ENCODE peak calls at places on chromosome 7, in nine cellular contexts. W, I, K, R, H, A, Y, E and Z are unnamed samples.

GRCh38 chr7:104627516-104627915 is 299.1 kb downstream of the LHFPL3 start:
- DNase-seq in E (no peak), R (peak), K (peak), Y (no peak), H (peak), A (no peak), W (no peak), I (no peak), Z (no peak)

GRCh38 chr7:111840528-111840927 is 278.2 kb upstream of the IMMP2L start:
- DNase-seq in A (no peak), E (no peak), Y (no peak), K (no peak), I (no peak), R (no peak), H (no peak), W (no peak), Z (no peak)

GRCh38 chr7:1475393-1475792 is 16.1 kb upstream of the MICALL2 start:
- DNase-seq in H (no peak), W (no peak), E (no peak), K (no peak), Y (no peak), I (no peak), R (no peak), A (no peak), Z (no peak)

GRCh38 chr7:15889501-15889900 is 203.0 kb upstream of the MEOX2 start:
- DNase-seq in A (no peak), H (peak), Y (no peak), R (no peak), W (no peak), I (no peak), E (no peak), K (peak), Z (no peak)

GRCh38 chr7:101936612-101937231 is 119.3 kb downstream of the CUX1 start:
- DNase-seq in E (no peak), H (no peak), R (no peak), W (peak), K (peak), I (no peak), Y (no peak), A (peak), Z (no peak)

GRCh38 chr7:36283711-36284130 is 105.9 kb upstream of the ANLN start:
- DNase-seq in I (no peak), R (no peak), Y (no peak), K (no peak), H (no peak), A (no peak), E (no peak), W (no peak), Z (peak)

GRCh38 chr7:17991866-17992648 is 35.6 kb downstream of the PRPS1L1 start:
- DNase-seq in R (no peak), K (no peak), H (no peak), E (no peak), W (no peak), I (peak), Y (peak), A (no peak), Z (no peak)

GRCh38 chr7:68400783-68401182 is 1197.5 kb upstream of the AUTS2 start:
- DNase-seq in H (no peak), Y (no peak), W (no peak), K (no peak), R (no peak), E (no peak), A (no peak), I (no peak), Z (no peak)

GRCh38 chr7:115218076-115218475 is 296.2 kb downstream of the MDFIC start:
- DNase-seq in R (no peak), A (no peak), I (no peak), W (no peak), K (no peak), Y (no peak), H (no peak), E (no peak), Z (no peak)

GRCh38 chr7:2384354-2385243 is 18.8 kb upstream of the CHST12 start:
- DNase-seq in Y (no peak), I (no peak), E (no peak), W (no peak), R (no peak), K (no peak), A (no peak), H (no peak), Z (no peak)

GRCh38 chr7:127501817-127502216 is 83.6 kb downstream of the GCC1 start:
- DNase-seq in Y (no peak), W (no peak), R (no peak), I (no peak), E (no peak), K (no peak), H (no peak), A (no peak), Z (no peak)

GRCh38 chr7:149284850-149285580 is 23.0 kb downstream of the ZNF783 start:
- DNase-seq in W (peak), K (peak), E (peak), I (peak), H (peak), R (peak), Y (peak), A (peak), Z (peak)

GRCh38 chr7:2821161-2821841 is 22.8 kb downstream of the GNA12 start:
- DNase-seq in R (no peak), Y (no peak), W (no peak), K (peak), I (no peak), H (no peak), E (no peak), A (peak), Z (no peak)

GRCh38 chr7:87344446-87344845 is 1.0 kb upstream of the CROT start:
- DNase-seq in H (no peak), R (no peak), W (no peak), Y (no peak), K (no peak), E (no peak), A (no peak), I (no peak), Z (no peak)

GRCh38 chr7:30142710-30143109 is 7.9 kb downstream of the MTURN start:
- DNase-seq in W (no peak), R (peak), K (peak), H (peak), I (no peak), Y (no peak), A (peak), E (no peak), Z (no peak)

GRCh38 chr7:70014472-70015232 is 416.4 kb downstream of the AUTS2 start:
- DNase-seq in K (no peak), R (no peak), W (no peak), E (no peak), Y (no peak), H (no peak), A (no peak), I (no peak), Z (no peak)